ENCODE peak calls at places on chromosomes 2 and 18, in seven cellular contexts. Z is left ventricle myocardium superior; U is activated CD4-positive, alpha-beta T cell treated with anti-CD3 and anti-CD28 coated beads for 48 hours; V is GM20000; A is activated T-helper 1 cell treated with Interleukin-2 at 50 U/mL for 16 hours; H is AG20443; G is A172. O is an unnamed sample.
A peak's percentile ranks its signal among the peaks of the same experiment; 100 is the strongest.

GRCh38 chr2:9832586-9832985 is 10.7 kb upstream of the TAF1B start:
- DNase-seq in H (peak; percentile 52), G (peak; percentile 22), V (no peak), U (no peak), A (no peak), Z (no peak), O (no peak)

GRCh38 chr2:30224147-30224546 is 7.2 kb upstream of the LBH start:
- DNase-seq in U (no peak), Z (no peak), G (no peak), V (no peak), H (no peak), A (no peak), O (peak; percentile 67)

GRCh38 chr18:69759046-69759445 is 188.6 kb downstream of the CD226 start:
- DNase-seq in H (peak; percentile 16), U (no peak), G (no peak), V (no peak), A (no peak), Z (no peak), O (no peak)

GRCh38 chr2:136116813-136117390 is 1.0 kb downstream of the CXCR4 start:
- DNase-seq in H (peak; percentile 27), G (no peak), Z (peak; percentile 63), V (peak; percentile 87), A (peak; percentile 52), U (peak; percentile 68), O (peak; percentile 67)

GRCh38 chr2:151269798-151270568 is 8.3 kb upstream of the RBM43 start:
- DNase-seq in U (peak; percentile 8), H (no peak), A (no peak), V (no peak), G (peak; percentile 18), Z (no peak), O (no peak)

GRCh38 chr18:55501594-55502345 is 86.2 kb downstream of the TCF4 start:
- DNase-seq in U (no peak), H (no peak), A (no peak), Z (no peak), G (no peak), V (no peak), O (no peak)

GRCh38 chr18:72104851-72105250 is 439.3 kb downstream of the CBLN2 start:
- DNase-seq in Z (no peak), H (no peak), U (no peak), G (no peak), A (no peak), V (no peak), O (no peak)

GRCh38 chr2:24861500-24861899 is 58.5 kb downstream of the ADCY3 start:
- DNase-seq in Z (peak; percentile 69), A (no peak), U (no peak), G (no peak), H (no peak), V (no peak), O (no peak)

GRCh38 chr2:19810148-19810547 is 91.6 kb downstream of the TTC32 start:
- DNase-seq in A (no peak), H (no peak), G (no peak), Z (no peak), U (no peak), V (no peak), O (no peak)

GRCh38 chr2:11145350-11145749 is 9.9 kb upstream of the SLC66A3 start:
- DNase-seq in U (no peak), A (no peak), H (no peak), G (no peak), V (no peak), Z (no peak), O (no peak)

GRCh38 chr18:79611040-79611681 is 68.4 kb upstream of the CTDP1 start:
- DNase-seq in A (no peak), U (no peak), V (no peak), Z (peak; percentile 70), H (peak; percentile 78), G (peak; percentile 88), O (no peak)

GRCh38 chr2:159904127-159904564 is 106.1 kb upstream of the CD302 start:
- DNase-seq in Z (peak; percentile 31), A (peak; percentile 41), G (no peak), H (peak; percentile 40), U (peak; percentile 58), V (peak; percentile 59), O (peak; percentile 74)

GRCh38 chr2:25697559-25698341 is 24.4 kb upstream of the DTNB start:
- DNase-seq in U (no peak), V (no peak), G (no peak), H (no peak), Z (no peak), A (no peak), O (no peak)

GRCh38 chr2:73075477-73076373 is 4.2 kb upstream of the SFXN5 start:
- DNase-seq in V (no peak), Z (peak; percentile 78), A (no peak), G (no peak), U (no peak), H (no peak), O (no peak)

GRCh38 chr2:174704647-174705046 is 59.6 kb downstream of the CHRNA1 start:
- DNase-seq in Z (no peak), G (no peak), H (no peak), U (no peak), V (no peak), A (no peak), O (no peak)

GRCh38 chr2:111930875-111931274 is 32.5 kb downstream of the MERTK start:
- DNase-seq in U (peak; percentile 36), G (peak; percentile 75), A (no peak), H (peak; percentile 50), V (no peak), Z (no peak), O (no peak)

GRCh38 chr2:46657042-46657504 is 177.7 kb downstream of the TMEM247 start:
- DNase-seq in G (peak; percentile 33), Z (no peak), U (no peak), A (no peak), H (peak; percentile 28), V (peak; percentile 42), O (peak; percentile 34)

GRCh38 chr2:133415210-133415876 is 152.9 kb downstream of the NCKAP5 start:
- DNase-seq in H (no peak), V (no peak), U (no peak), G (no peak), A (no peak), Z (peak; percentile 56), O (no peak)

GRCh38 chr2:119290859-119291587 is 67.4 kb downstream of the STEAP3 start:
- DNase-seq in U (peak; percentile 75), Z (peak; percentile 86), V (peak; percentile 78), H (peak; percentile 47), A (peak; percentile 45), G (peak; percentile 52), O (peak; percentile 59)

GRCh38 chr2:63712748-63713147 is 124.0 kb downstream of the MDH1 start:
- DNase-seq in H (peak; percentile 78), V (no peak), Z (no peak), G (no peak), U (no peak), A (no peak), O (no peak)